ENCODE peak calls at places on chromosomes 6 and 20, in nine cellular contexts. T is H7; D is EL; U is NCI-H1436; Z is stimulated activated naive CD8-positive, alpha-beta T cell treated with anti-CD3 and anti-CD28 coated beads, Interleukin-15, Interleukin-2, amounts not matched to agents 100 U/mL and 50 U/mL, for 24 hours; X is EH; O is T47D; R is Ammon's horn; M is LoVo. G is an unnamed sample.

GRCh38 chr6:134938896-134939295 is 11.0 kb downstream of the ALDH8A1 start:
- DNase-seq in T (no peak), D (peak), U (no peak), Z (peak), X (no peak), O (no peak), R (no peak), M (no peak), G (no peak)

GRCh38 chr6:36627801-36628246 is 33.7 kb downstream of the SRSF3 start:
- DNase-seq in T (no peak), D (peak), U (no peak), Z (no peak), X (peak), O (no peak), R (no peak), M (no peak), G (no peak)

GRCh38 chr6:108621117-108621516 is 60.4 kb downstream of the FOXO3 start:
- DNase-seq in T (no peak), D (peak), U (no peak), Z (peak), X (peak), O (no peak), R (peak), M (peak), G (no peak)

GRCh38 chr6:35280903-35281302 is 16.7 kb upstream of the DEF6 start:
- DNase-seq in T (no peak), D (no peak), U (no peak), Z (no peak), X (peak), O (no peak), R (no peak), M (no peak), G (no peak)

GRCh38 chr6:134464690-134465411 is 146.9 kb upstream of the SGK1 start:
- DNase-seq in T (no peak), D (peak), U (no peak), Z (no peak), X (peak), O (no peak), R (no peak), M (no peak), G (peak)

GRCh38 chr20:55777641-55778040 is 227.7 kb downstream of the CBLN4 start:
- DNase-seq in T (no peak), D (no peak), U (no peak), Z (no peak), X (no peak), O (no peak), R (no peak), M (no peak), G (no peak)

GRCh38 chr6:11586574-11586973 is 49.0 kb downstream of the TMEM170B start:
- DNase-seq in T (no peak), D (peak), U (no peak), Z (no peak), X (peak), O (no peak), R (no peak), M (no peak), G (no peak)

GRCh38 chr6:52496609-52497008 is 76.5 kb downstream of the EFHC1 start:
- DNase-seq in T (no peak), D (no peak), U (no peak), Z (no peak), X (no peak), O (no peak), R (no peak), M (no peak), G (no peak)

GRCh38 chr6:37576336-37576737 is 76.6 kb upstream of the CCDC167 start:
- DNase-seq in T (no peak), D (peak), U (no peak), Z (no peak), X (peak), O (no peak), R (no peak), M (peak), G (no peak)